ENCODE peak calls at places on chromosomes 1 and 21, in five cellular contexts. V, D, O, R and F are unnamed samples. For H3K36me3, the result is how much of the 10 kb centered on the place peaks cover.

GRCh38 chr1:175471039-175471800 is 272.2 kb downstream of the TNR start:
- DNase-seq in V (no peak), D (no peak), O (no peak), R (no peak), F (no peak)

GRCh38 chr1:42251042-42251441 is 84.0 kb downstream of the FOXJ3 start:
- DNase-seq in V (no peak), D (no peak), O (no peak), R (no peak), F (no peak)

GRCh38 chr1:151060241-151061011 is at the start of gene MLLT11:
- DNase-seq in V (no peak), D (peak), O (no peak), R (peak), F (no peak)

GRCh38 chr1:26696645-26697440 is 1.0 kb downstream of the ARID1A start:
- DNase-seq in V (peak), D (peak), O (peak), R (peak), F (peak)

GRCh38 chr1:61368366-61368765 is 286.0 kb downstream of the NFIA start:
- DNase-seq in V (no peak), D (no peak), O (no peak), R (no peak), F (no peak)

GRCh38 chr1:21663951-21664805 is 5.0 kb downstream of the RAP1GAP start:
- DNase-seq in V (no peak), D (no peak), O (no peak), R (no peak), F (no peak)

GRCh38 chr1:115116511-115116910 is 27.2 kb upstream of the TSPAN2 start:
- DNase-seq in V (no peak), D (no peak), O (no peak), R (no peak), F (no peak)

GRCh38 chr21:40146201-40146890 is 279.1 kb downstream of the PCP4 start:
- DNase-seq in V (no peak), D (no peak), O (no peak), R (no peak), F (no peak)

GRCh38 chr1:201254625-201255469 is 28.5 kb upstream of the PKP1 start:
- DNase-seq in V (peak), D (peak), O (peak), R (peak), F (peak)

GRCh38 chr1:81453345-81453703 is 347.4 kb upstream of the ADGRL2 start:
- DNase-seq in V (no peak), D (no peak), O (no peak), R (no peak), F (no peak)

GRCh38 chr1:214384373-214385079 is 103.6 kb downstream of the SMYD2 start:
- DNase-seq in V (no peak), D (no peak), O (no peak), R (no peak), F (no peak)

GRCh38 chr1:185045793-185046441 is 559 bp downstream of the RNF2 start:
- DNase-seq in V (peak), D (peak), O (no peak), R (peak), F (peak)

GRCh38 chr1:15409400-15410222 is at the start of gene EFHD2:
- DNase-seq in V (peak), D (peak), O (peak), R (peak), F (peak)

GRCh38 chr1:19066248-19066873 is 109.9 kb upstream of the IFFO2 start:
- DNase-seq in V (peak), D (no peak), O (no peak), R (no peak), F (no peak)

GRCh38 chr1:65264197-65264929 is 45.0 kb upstream of the DNAJC6 start:
- DNase-seq in V (no peak), D (peak), O (no peak), R (no peak), F (no peak)

GRCh38 chr1:48069662-48070432 is 72.7 kb upstream of the TRABD2B start:
- DNase-seq in V (no peak), D (no peak), O (no peak), R (no peak), F (no peak)

GRCh38 chr1:89873757-89874156 is 52.9 kb downstream of the LRRC8D start:
- DNase-seq in V (no peak), D (no peak), O (no peak), R (no peak), F (peak)

GRCh38 chr1:21906173-21907078 is 30.7 kb downstream of the HSPG2 start:
- DNase-seq in V (no peak), D (peak), O (no peak), R (peak), F (no peak)

GRCh38 chr1:57470028-57470427 is 46.2 kb upstream of the DAB1 start:
- DNase-seq in V (no peak), D (no peak), O (no peak), R (no peak), F (no peak)

GRCh38 chr1:84585803-84586202 is 11.6 kb upstream of the CTBS start:
- DNase-seq in V (no peak), D (no peak), O (no peak), R (no peak), F (no peak)

GRCh38 chr1:244414543-244414942 is 37.2 kb downstream of the ADSS2 start:
- DNase-seq in V (no peak), D (no peak), O (no peak), R (no peak), F (no peak)

GRCh38 chr1:211132681-211133392 is 1.1 kb downstream of the KCNH1 start:
- DNase-seq in V (no peak), D (no peak), O (no peak), R (no peak), F (no peak)

GRCh38 chr21:27776925-27777553 is 810.2 kb upstream of the ADAMTS5 start:
- DNase-seq in V (no peak), D (peak), O (no peak), R (no peak), F (no peak)

GRCh38 chr1:18807334-18808063 is 52.0 kb downstream of the TAS1R2 start:
- DNase-seq in V (no peak), D (no peak), O (no peak), R (no peak), F (no peak)

DNA sequence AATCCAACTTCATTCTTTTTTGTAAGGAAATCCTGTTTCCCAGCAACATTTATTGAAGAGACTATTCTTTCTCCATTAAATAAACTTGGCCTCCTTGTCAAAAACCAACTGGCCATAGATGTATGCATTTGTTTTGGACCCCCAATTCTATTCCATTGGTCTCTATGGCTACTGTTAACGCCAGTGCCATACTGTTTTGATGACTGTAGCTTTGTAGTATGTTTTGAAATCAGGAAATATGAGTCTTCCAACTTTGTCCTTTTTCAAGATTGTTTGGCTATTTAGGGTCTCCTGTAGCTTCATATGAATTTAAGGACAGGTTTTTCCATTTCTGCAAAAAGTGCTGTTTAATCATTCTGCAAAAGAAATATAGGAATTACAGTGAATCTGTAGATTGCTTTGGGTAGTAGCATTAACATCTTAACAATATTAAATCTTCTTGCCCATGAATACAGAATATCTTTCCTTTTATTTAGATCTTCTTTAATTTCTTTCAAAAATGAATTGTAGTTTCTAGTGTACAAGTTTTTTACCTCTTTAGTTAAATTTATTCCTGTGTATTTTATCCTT is 61.3 kb downstream of the ITGB3BP start:
- DNase-seq in V (no peak), D (no peak), O (no peak), R (no peak), F (no peak)
- H3K4me3 ChIP-seq in V (no peak), D (no peak), O (no peak), R (no peak), F (no peak)

GRCh38 chr1:30823969-30824735 is 66.6 kb upstream of the LAPTM5 start:
- DNase-seq in V (peak), D (peak), O (no peak), R (peak), F (peak)
- H3K27ac ChIP-seq in V (peak), D (peak), O (no peak), R (peak), F (no peak)

GRCh38 chr1:17642169-17642568 is 102.7 kb downstream of the ARHGEF10L start:
- DNase-seq in V (no peak), D (no peak), O (no peak), R (no peak), F (no peak)

GRCh38 chr1:17637055-17637454 is 97.6 kb downstream of the ARHGEF10L start:
- DNase-seq in V (no peak), D (no peak), O (no peak), R (no peak), F (no peak)

GRCh38 chr1:17640975-17641374 is 101.5 kb downstream of the ARHGEF10L start:
- DNase-seq in V (no peak), D (no peak), O (no peak), R (no peak), F (no peak)

GRCh38 chr1:17640411-17640810 is 100.9 kb downstream of the ARHGEF10L start:
- DNase-seq in V (no peak), D (no peak), O (no peak), R (no peak), F (no peak)

DNA sequence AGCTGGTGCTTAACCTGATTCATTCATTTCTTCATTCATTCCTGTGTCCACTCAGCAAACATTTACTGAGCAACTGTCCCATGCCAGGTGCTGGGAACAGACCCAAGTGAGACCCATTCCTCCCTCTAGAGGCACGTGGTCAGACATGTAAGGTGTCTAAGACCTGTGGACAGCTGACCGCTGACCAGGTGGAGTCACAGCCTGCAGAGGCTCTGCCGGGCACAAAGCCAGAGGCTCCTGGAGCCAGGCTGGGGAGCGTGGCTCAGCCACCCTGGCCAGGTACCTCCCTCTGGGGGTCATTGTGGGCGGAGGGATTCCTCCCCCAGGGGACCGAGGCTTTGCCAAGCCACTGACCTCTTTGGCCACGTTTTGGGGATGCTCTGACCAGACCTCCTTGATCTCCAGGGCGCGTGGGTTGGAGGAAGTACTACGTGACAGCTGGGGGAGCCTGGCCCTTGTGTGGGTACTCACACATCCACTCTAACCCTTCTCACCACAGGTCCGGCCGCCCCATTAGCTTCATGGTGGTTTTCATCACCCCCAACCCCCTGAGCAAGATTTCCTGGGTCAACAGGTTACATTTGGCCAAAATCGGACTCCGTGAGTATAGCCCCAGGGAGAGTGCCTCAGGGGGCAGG is 100.3 kb downstream of the ARHGEF10L start:
- DNase-seq in V (no peak), D (no peak), O (no peak), R (no peak), F (no peak)
- H3K36me3 ChIP-seq in V (under half), D (half or more), O (under half), R (half or more), F (under half)

DNA sequence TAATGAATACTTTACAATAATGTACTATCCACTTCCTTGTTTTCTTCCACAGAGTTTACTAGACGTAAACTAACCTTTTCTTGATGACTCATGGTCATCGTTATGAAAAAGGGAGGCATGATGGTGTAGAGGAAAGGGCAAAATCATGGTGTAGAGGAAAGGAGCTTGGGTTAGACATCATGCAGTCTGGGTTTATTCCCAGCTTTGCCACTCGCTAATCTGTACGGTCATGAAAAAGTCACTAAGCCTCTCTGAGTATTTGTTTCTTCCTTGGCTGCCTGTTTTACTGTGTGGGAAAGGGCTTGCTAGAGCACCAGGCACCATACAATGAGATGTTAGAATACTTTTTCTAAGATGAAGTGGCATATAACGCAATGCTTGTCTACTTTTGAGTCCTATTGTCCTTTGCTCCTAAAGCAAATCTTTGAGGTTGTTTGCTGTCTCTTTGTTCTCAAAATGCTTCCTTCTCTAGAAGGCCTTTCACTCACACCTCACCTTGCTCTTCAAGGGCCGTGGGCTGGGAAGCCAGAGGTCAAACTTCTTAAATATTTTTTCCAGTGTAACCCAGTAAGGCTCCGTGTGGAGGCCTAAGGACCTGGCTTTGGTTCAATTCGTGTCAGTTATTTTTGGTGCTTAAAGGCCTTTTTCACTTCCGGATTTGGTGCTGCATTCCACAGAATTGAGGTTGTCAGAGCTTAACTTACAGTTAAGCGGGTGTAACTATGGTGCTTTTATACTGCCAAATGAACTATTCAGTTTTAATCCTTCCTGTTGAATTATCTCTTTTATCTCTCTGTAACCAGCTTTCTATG is 9.9 kb upstream of the ETV3 start:
- DNase-seq in V (no peak), D (no peak), O (no peak), R (no peak), F (no peak)
- H3K4me3 ChIP-seq in V (no peak), D (no peak), O (no peak), R (no peak), F (no peak)

GRCh38 chr1:92972413-92973129 is 11.3 kb upstream of the DIPK1A start:
- DNase-seq in V (no peak), D (no peak), O (no peak), R (no peak), F (no peak)
- H3K27ac ChIP-seq in V (no peak), D (no peak), O (peak), R (no peak), F (no peak)

GRCh38 chr21:21196848-21197247 is 198.6 kb downstream of the NCAM2 start:
- DNase-seq in V (no peak), D (no peak), O (no peak), R (no peak), F (no peak)
- H3K36me3 ChIP-seq in V (under half), D (under half), O (under half), R (under half), F (under half)

GRCh38 chr1:190479537-190479936 is 1.9 kb upstream of the BRINP3 start:
- DNase-seq in V (no peak), D (peak), O (no peak), R (no peak), F (no peak)
- H3K4me3 ChIP-seq in V (no peak), D (no peak), O (no peak), R (no peak), F (no peak)

GRCh38 chr1:10431065-10431730 is 965 bp downstream of the CENPS start:
- DNase-seq in V (no peak), D (no peak), O (peak), R (no peak), F (peak)
- H3K27ac ChIP-seq in V (no peak), D (peak), O (peak), R (no peak), F (peak)